ENCODE peak calls at places on chromosomes 11 and 22, in four cellular contexts. M is HCT116, R is H1, F is K562. W is an unnamed sample.

GRCh38 chr22:46746620-46747019 is 8.6 kb upstream of the CERK start:
- DNase-seq in M (no peak), R (no peak), F (no peak), W (no peak)

GRCh38 chr11:121293276-121293569 is 652 bp downstream of the SC5D start:
- DNase-seq in M (no peak), R (no peak), F (no peak), W (no peak)

GRCh38 chr11:2208691-2209369 is 37.2 kb upstream of the TH start:
- DNase-seq in M (no peak), R (peak; percentile 48), F (no peak), W (peak; percentile 72)

GRCh38 chr11:111944651-111945051 is 7.5 kb downstream of the DIXDC1 start:
- DNase-seq in M (no peak), R (no peak), F (no peak), W (no peak)

GRCh38 chr11:1167751-1168231 is 10.0 kb downstream of the MUC5AC start:
- DNase-seq in M (no peak), R (no peak), F (no peak), W (peak; percentile 12)

GRCh38 chr11:3645552-3645951 is 624 bp downstream of the ART1 start:
- DNase-seq in M (no peak), R (no peak), F (no peak), W (no peak)

GRCh38 chr11:3671334-3672254 is at the start of gene CHRNA10:
- DNase-seq in M (no peak), R (no peak), F (no peak), W (no peak)

GRCh38 chr11:101915811-101916291 is 471 bp downstream of the ANGPTL5 start:
- DNase-seq in M (no peak), R (no peak), F (no peak), W (peak; percentile 34)

GRCh38 chr11:64305691-64306562 is 603 bp downstream of the ESRRA start:
- DNase-seq in M (peak; percentile 39), R (peak; percentile 87), F (peak; percentile 94), W (peak; percentile 73)

GRCh38 chr11:79006854-79007253 is 432.2 kb upstream of the NARS2 start:
- DNase-seq in M (no peak), R (no peak), F (no peak), W (no peak)

GRCh38 chr11:17331669-17332068 is 19.9 kb upstream of the NCR3LG1 start:
- DNase-seq in M (no peak), R (no peak), F (no peak), W (no peak)

GRCh38 chr11:61378713-61379313 is 13.6 kb upstream of the TMEM216 start:
- DNase-seq in M (no peak), R (no peak), F (no peak), W (no peak)

GRCh38 chr11:75689861-75690641 is 21.2 kb upstream of the MAP6 start:
- DNase-seq in M (no peak), R (no peak), F (peak; percentile 69), W (no peak)

GRCh38 chr11:102842930-102843329 is 479 bp downstream of the MMP3 start:
- DNase-seq in M (no peak), R (no peak), F (no peak), W (no peak)

GRCh38 chr22:21926728-21927127 is 25.9 kb downstream of the PPM1F start:
- DNase-seq in M (no peak), R (no peak), F (no peak), W (no peak)

GRCh38 chr11:33634291-33634834 is 66.3 kb downstream of the C11orf91 start:
- DNase-seq in M (peak; percentile 73), R (no peak), F (no peak), W (no peak)

GRCh38 chr11:123576501-123576900 is 77.9 kb downstream of the SCN3B start:
- DNase-seq in M (no peak), R (no peak), F (no peak), W (no peak)

GRCh38 chr11:124863137-124863825 is 2.0 kb upstream of the ROBO3 start:
- DNase-seq in M (no peak), R (peak; percentile 58), F (no peak), W (peak; percentile 63)

GRCh38 chr11:30801357-30801756 is 215.2 kb upstream of the MPPED2 start:
- DNase-seq in M (no peak), R (no peak), F (no peak), W (no peak)

GRCh38 chr22:46607483-46608114 is 12.6 kb upstream of the GRAMD4 start:
- DNase-seq in M (no peak), R (no peak), F (no peak), W (no peak)

GRCh38 chr11:126892781-126893180 is 107.8 kb downstream of the KIRREL3 start:
- DNase-seq in M (no peak), R (no peak), F (no peak), W (no peak)

GRCh38 chr22:38631724-38632123 is 24.5 kb downstream of the FAM227A start:
- DNase-seq in M (no peak), R (no peak), F (no peak), W (no peak)

GRCh38 chr22:46002757-46003270 is 25.9 kb upstream of the WNT7B start:
- DNase-seq in M (no peak), R (no peak), F (no peak), W (no peak)

GRCh38 chr11:59187587-59187986 is 15.7 kb downstream of the DTX4 start:
- DNase-seq in M (no peak), R (no peak), F (no peak), W (no peak)

GRCh38 chr11:124971810-124972209 is 17.8 kb downstream of the CCDC15 start:
- DNase-seq in M (no peak), R (no peak), F (no peak), W (no peak)

GRCh38 chr11:35178067-35178805 is 39.3 kb downstream of the CD44 start:
- DNase-seq in M (no peak), R (no peak), F (no peak), W (no peak)

GRCh38 chr22:30045901-30046715 is 34.2 kb upstream of the HORMAD2 start:
- DNase-seq in M (no peak), R (no peak), F (no peak), W (no peak)

GRCh38 chr11:64900263-64900678 is 16.7 kb downstream of the ATG2A start:
- DNase-seq in M (no peak), R (no peak), F (no peak), W (no peak)

GRCh38 chr11:2582436-2582931 is 117.3 kb downstream of the KCNQ1OT1 start:
- DNase-seq in M (no peak), R (peak; percentile 37), F (no peak), W (peak; percentile 81)

GRCh38 chr22:30202531-30203006 is 44.0 kb downstream of the LIF start:
- DNase-seq in M (no peak), R (no peak), F (no peak), W (no peak)

GRCh38 chr11:44621784-44622183 is 56.3 kb downstream of the CD82 start:
- DNase-seq in M (no peak), R (no peak), F (no peak), W (no peak)

GRCh38 chr22:27670701-27671412 is 130.7 kb downstream of the MN1 start:
- DNase-seq in M (peak; percentile 34), R (peak; percentile 78), F (peak; percentile 89), W (no peak)

GRCh38 chr11:23988381-23989006 is 508.4 kb upstream of the LUZP2 start:
- DNase-seq in M (no peak), R (no peak), F (no peak), W (no peak)

GRCh38 chr11:57542582-57542981 is 5.2 kb downstream of the SMTNL1 start:
- DNase-seq in M (no peak), R (no peak), F (no peak), W (no peak)

GRCh38 chr11:19577391-19577831 is 135.2 kb upstream of the NAV2 start:
- DNase-seq in M (no peak), R (no peak), F (no peak), W (no peak)

GRCh38 chr22:49380828-49381114 is 446.9 kb downstream of the BRD1 start:
- DNase-seq in M (no peak), R (no peak), F (no peak), W (no peak)
- TF ChIP-seq YY1 in M (no peak), R (no peak), F (no peak), W (no peak)

GRCh38 chr11:94774345-94774744 is 6.2 kb downstream of the AMOTL1 start:
- DNase-seq in M (no peak), R (no peak), F (peak; percentile 40), W (no peak)

GRCh38 chr11:94775576-94776327 is 7.6 kb downstream of the AMOTL1 start:
- DNase-seq in M (no peak), R (no peak), F (peak; percentile 41), W (no peak)

GRCh38 chr11:94780432-94780831 is 12.3 kb downstream of the AMOTL1 start:
- DNase-seq in M (no peak), R (no peak), F (no peak), W (peak; percentile 22)

GRCh38 chr11:94773842-94774241 is 5.7 kb downstream of the AMOTL1 start:
- DNase-seq in M (no peak), R (no peak), F (no peak), W (no peak)

GRCh38 chr11:94776351-94777321 is 8.5 kb downstream of the AMOTL1 start:
- DNase-seq in M (no peak), R (no peak), F (peak; percentile 70), W (no peak)
- TF ChIP-seq YY1 in M (no peak), R (no peak), F (no peak), W (no peak)

GRCh38 chr11:100010393-100010792 is 676.7 kb upstream of the ARHGAP42 start:
- DNase-seq in M (no peak), R (peak; percentile 67), F (no peak), W (no peak)

GRCh38 chr11:100009728-100010127 is 677.4 kb upstream of the ARHGAP42 start:
- DNase-seq in M (no peak), R (no peak), F (no peak), W (no peak)

GRCh38 chr11:100003985-100004384 is 683.1 kb upstream of the ARHGAP42 start:
- DNase-seq in M (no peak), R (no peak), F (no peak), W (no peak)

GRCh38 chr11:100008440-100008839 is 678.6 kb upstream of the ARHGAP42 start:
- DNase-seq in M (no peak), R (no peak), F (no peak), W (no peak)

GRCh38 chr11:100004541-100004940 is 682.5 kb upstream of the ARHGAP42 start:
- DNase-seq in M (no peak), R (no peak), F (no peak), W (no peak)
- TF ChIP-seq YY1 in M (no peak), R (no peak), F (no peak), W (no peak)

DNA sequence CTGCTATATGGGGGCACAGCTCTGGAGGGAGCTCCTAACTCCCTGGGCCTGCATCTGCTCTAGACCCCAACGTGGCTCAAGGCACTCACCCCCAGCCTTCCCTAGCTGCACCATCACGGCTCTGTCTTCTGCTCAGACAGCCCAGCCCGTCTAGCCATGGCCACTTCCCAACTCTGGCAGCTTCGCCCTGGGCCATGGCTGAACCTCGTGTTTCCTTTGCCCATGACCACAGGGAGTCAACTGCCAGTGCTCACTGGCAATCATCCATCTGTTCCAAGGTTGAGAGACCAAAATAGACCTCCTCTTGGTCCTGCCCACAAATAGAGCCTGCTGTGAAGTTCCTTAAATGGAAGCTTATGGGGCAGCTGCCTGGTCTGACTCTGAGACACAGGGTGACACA is 5.4 kb downstream of the LMO1 start:
- DNase-seq in M (no peak), R (no peak), F (no peak), W (no peak)
- TF ChIP-seq YY1 in M (no peak), R (no peak), F (no peak), W (no peak)

W was measured in SK-N-SH.